ENCODE peak calls at places on chromosome 2, in eight cellular contexts. One of them, this sample, is unnamed.

GRCh38 chr2:84885111-84885510 is 4.2 kb upstream of the TRABD2A start:
- DNase-seq in esophagus muscularis mucosa: no peak
- DNase-seq in transverse colon: no peak
- DNase-seq in breast epithelium: no peak
- DNase-seq in GM23338: no peak
- DNase-seq in HCT116: no peak
- DNase-seq in stomach: no peak
- DNase-seq in SK-N-MC: no peak
- DNase-seq in this sample: no peak

GRCh38 chr2:51013060-51013746 is 18.7 kb downstream of the NRXN1 start:
- DNase-seq in stomach: peak; percentile 26
- DNase-seq in HCT116: peak; percentile 10
- DNase-seq in esophagus muscularis mucosa: no peak
- DNase-seq in transverse colon: peak; percentile 26
- DNase-seq in GM23338: peak; percentile 81
- DNase-seq in breast epithelium: peak; percentile 59
- DNase-seq in SK-N-MC: no peak
- DNase-seq in this sample: no peak

GRCh38 chr2:160076239-160076638 is 13.8 kb upstream of the PLA2R1 start:
- DNase-seq in breast epithelium: no peak
- DNase-seq in GM23338: no peak
- DNase-seq in esophagus muscularis mucosa: no peak
- DNase-seq in transverse colon: no peak
- DNase-seq in SK-N-MC: no peak
- DNase-seq in stomach: no peak
- DNase-seq in HCT116: no peak
- DNase-seq in this sample: no peak

GRCh38 chr2:64298161-64298560 is 153.9 kb upstream of the PELI1 start:
- DNase-seq in transverse colon: no peak
- DNase-seq in SK-N-MC: no peak
- DNase-seq in breast epithelium: no peak
- DNase-seq in stomach: no peak
- DNase-seq in HCT116: no peak
- DNase-seq in esophagus muscularis mucosa: peak; percentile 24
- DNase-seq in GM23338: no peak
- DNase-seq in this sample: no peak

GRCh38 chr2:150681120-150681796 is 193.8 kb upstream of the RND3 start:
- DNase-seq in stomach: no peak
- DNase-seq in SK-N-MC: no peak
- DNase-seq in HCT116: no peak
- DNase-seq in GM23338: no peak
- DNase-seq in breast epithelium: no peak
- DNase-seq in esophagus muscularis mucosa: no peak
- DNase-seq in transverse colon: no peak
- DNase-seq in this sample: no peak

GRCh38 chr2:237540823-237541222 is 25.6 kb upstream of the PRLH start:
- DNase-seq in transverse colon: peak; percentile 74
- DNase-seq in HCT116: no peak
- DNase-seq in esophagus muscularis mucosa: no peak
- DNase-seq in breast epithelium: no peak
- DNase-seq in GM23338: no peak
- DNase-seq in stomach: peak; percentile 82
- DNase-seq in SK-N-MC: no peak
- DNase-seq in this sample: no peak

GRCh38 chr2:108806362-108806761 is 19.8 kb downstream of the CCDC138 start:
- DNase-seq in GM23338: no peak
- DNase-seq in esophagus muscularis mucosa: no peak
- DNase-seq in transverse colon: no peak
- DNase-seq in HCT116: no peak
- DNase-seq in breast epithelium: no peak
- DNase-seq in stomach: no peak
- DNase-seq in SK-N-MC: no peak
- DNase-seq in this sample: no peak

GRCh38 chr2:174776223-174776622 is 12.0 kb upstream of the CHRNA1 start:
- DNase-seq in esophagus muscularis mucosa: no peak
- DNase-seq in SK-N-MC: no peak
- DNase-seq in breast epithelium: no peak
- DNase-seq in transverse colon: no peak
- DNase-seq in HCT116: no peak
- DNase-seq in GM23338: peak; percentile 77
- DNase-seq in stomach: no peak
- DNase-seq in this sample: no peak

GRCh38 chr2:111954602-111955332 is 56.4 kb downstream of the MERTK start:
- DNase-seq in esophagus muscularis mucosa: no peak
- DNase-seq in transverse colon: no peak
- DNase-seq in breast epithelium: no peak
- DNase-seq in SK-N-MC: no peak
- DNase-seq in stomach: no peak
- DNase-seq in GM23338: no peak
- DNase-seq in HCT116: no peak
- DNase-seq in this sample: no peak

GRCh38 chr2:105752691-105753090 is 8.0 kb downstream of the NCK2 start:
- DNase-seq in esophagus muscularis mucosa: no peak
- DNase-seq in HCT116: no peak
- DNase-seq in GM23338: no peak
- DNase-seq in SK-N-MC: no peak
- DNase-seq in breast epithelium: no peak
- DNase-seq in transverse colon: no peak
- DNase-seq in stomach: no peak
- DNase-seq in this sample: no peak

GRCh38 chr2:74347747-74348146 is 4.5 kb upstream of the SLC4A5 start:
- DNase-seq in GM23338: no peak
- DNase-seq in breast epithelium: no peak
- DNase-seq in SK-N-MC: no peak
- DNase-seq in stomach: no peak
- DNase-seq in transverse colon: no peak
- DNase-seq in esophagus muscularis mucosa: no peak
- DNase-seq in HCT116: no peak
- DNase-seq in this sample: no peak
- H3K4me3 ChIP-seq in GM23338: no peak overlapping the region
- H3K4me3 ChIP-seq in breast epithelium: no peak overlapping the region
- H3K4me3 ChIP-seq in SK-N-MC: no peak overlapping the region
- H3K4me3 ChIP-seq in stomach: no peak overlapping the region
- H3K4me3 ChIP-seq in transverse colon: no peak overlapping the region
- H3K4me3 ChIP-seq in esophagus muscularis mucosa: no peak overlapping the region
- H3K4me3 ChIP-seq in HCT116: no peak overlapping the region
- H3K4me3 ChIP-seq in this sample: no peak overlapping the region

GRCh38 chr2:37854676-37855282 is 70.3 kb upstream of the RMDN2 start:
- DNase-seq in transverse colon: no peak
- DNase-seq in GM23338: no peak
- DNase-seq in HCT116: no peak
- DNase-seq in esophagus muscularis mucosa: no peak
- DNase-seq in breast epithelium: no peak
- DNase-seq in stomach: no peak
- DNase-seq in SK-N-MC: no peak
- DNase-seq in this sample: no peak

GRCh38 chr2:37858197-37858711 is 66.8 kb upstream of the RMDN2 start:
- DNase-seq in GM23338: no peak
- DNase-seq in breast epithelium: no peak
- DNase-seq in SK-N-MC: no peak
- DNase-seq in transverse colon: peak; percentile 15
- DNase-seq in esophagus muscularis mucosa: no peak
- DNase-seq in HCT116: no peak
- DNase-seq in stomach: no peak
- DNase-seq in this sample: no peak

GRCh38 chr2:37857485-37858196 is 67.4 kb upstream of the RMDN2 start:
- DNase-seq in breast epithelium: no peak
- DNase-seq in GM23338: peak; percentile 10
- DNase-seq in transverse colon: no peak
- DNase-seq in SK-N-MC: no peak
- DNase-seq in stomach: no peak
- DNase-seq in esophagus muscularis mucosa: no peak
- DNase-seq in HCT116: no peak
- DNase-seq in this sample: peak; percentile 77

GRCh38 chr2:37855283-37856041 is 69.6 kb upstream of the RMDN2 start:
- DNase-seq in stomach: peak; percentile 56
- DNase-seq in breast epithelium: no peak
- DNase-seq in SK-N-MC: no peak
- DNase-seq in esophagus muscularis mucosa: no peak
- DNase-seq in transverse colon: no peak
- DNase-seq in GM23338: no peak
- DNase-seq in HCT116: no peak
- DNase-seq in this sample: peak; percentile 84

GRCh38 chr2:37856101-37856751 is 68.9 kb upstream of the RMDN2 start:
- DNase-seq in SK-N-MC: no peak
- DNase-seq in breast epithelium: no peak
- DNase-seq in esophagus muscularis mucosa: no peak
- DNase-seq in GM23338: no peak
- DNase-seq in stomach: no peak
- DNase-seq in transverse colon: no peak
- DNase-seq in HCT116: no peak
- DNase-seq in this sample: no peak
- TF ChIP-seq POLR2AphosphoS5 in SK-N-MC: no peak
- TF ChIP-seq POLR2AphosphoS5 in breast epithelium: no peak
- TF ChIP-seq POLR2AphosphoS5 in esophagus muscularis mucosa: no peak
- TF ChIP-seq POLR2AphosphoS5 in GM23338: no peak
- TF ChIP-seq POLR2AphosphoS5 in stomach: no peak
- TF ChIP-seq POLR2AphosphoS5 in transverse colon: no peak
- TF ChIP-seq POLR2AphosphoS5 in HCT116: no peak
- TF ChIP-seq POLR2AphosphoS5 in this sample: no peak

GRCh38 chr2:114139542-114139941 is 249.7 kb downstream of the ACTR3 start:
- DNase-seq in esophagus muscularis mucosa: peak; percentile 47
- DNase-seq in stomach: no peak
- DNase-seq in breast epithelium: no peak
- DNase-seq in GM23338: no peak
- DNase-seq in transverse colon: no peak
- DNase-seq in SK-N-MC: no peak
- DNase-seq in HCT116: no peak
- DNase-seq in this sample: no peak
- H3K4me3 ChIP-seq in esophagus muscularis mucosa: no peak overlapping the region
- H3K4me3 ChIP-seq in stomach: no peak overlapping the region
- H3K4me3 ChIP-seq in breast epithelium: no peak overlapping the region
- H3K4me3 ChIP-seq in GM23338: no peak overlapping the region
- H3K4me3 ChIP-seq in transverse colon: no peak overlapping the region
- H3K4me3 ChIP-seq in SK-N-MC: no peak overlapping the region
- H3K4me3 ChIP-seq in HCT116: no peak overlapping the region
- H3K4me3 ChIP-seq in this sample: no peak overlapping the region

GRCh38 chr2:144596074-144596871 is 76.4 kb upstream of the ZEB2 start:
- DNase-seq in HCT116: no peak
- DNase-seq in GM23338: peak; percentile 17
- DNase-seq in stomach: no peak
- DNase-seq in breast epithelium: no peak
- DNase-seq in transverse colon: no peak
- DNase-seq in SK-N-MC: no peak
- DNase-seq in esophagus muscularis mucosa: no peak
- DNase-seq in this sample: no peak
- TF ChIP-seq POLR2AphosphoS5 in HCT116: no peak
- TF ChIP-seq POLR2AphosphoS5 in GM23338: no peak
- TF ChIP-seq POLR2AphosphoS5 in stomach: no peak
- TF ChIP-seq POLR2AphosphoS5 in breast epithelium: no peak
- TF ChIP-seq POLR2AphosphoS5 in transverse colon: no peak
- TF ChIP-seq POLR2AphosphoS5 in SK-N-MC: no peak
- TF ChIP-seq POLR2AphosphoS5 in esophagus muscularis mucosa: no peak
- TF ChIP-seq POLR2AphosphoS5 in this sample: no peak

GRCh38 chr2:224412064-224412921 is 10.4 kb upstream of the FAM124B start:
- DNase-seq in GM23338: no peak
- DNase-seq in HCT116: no peak
- DNase-seq in SK-N-MC: no peak
- DNase-seq in transverse colon: no peak
- DNase-seq in breast epithelium: no peak
- DNase-seq in stomach: no peak
- DNase-seq in esophagus muscularis mucosa: no peak
- DNase-seq in this sample: no peak
- H3K4me3 ChIP-seq in GM23338: no peak overlapping the region
- H3K4me3 ChIP-seq in HCT116: no peak overlapping the region
- H3K4me3 ChIP-seq in SK-N-MC: no peak overlapping the region
- H3K4me3 ChIP-seq in transverse colon: no peak overlapping the region
- H3K4me3 ChIP-seq in breast epithelium: peak overlapping the region; percentile 18
- H3K4me3 ChIP-seq in stomach: no peak overlapping the region
- H3K4me3 ChIP-seq in esophagus muscularis mucosa: no peak overlapping the region
- H3K4me3 ChIP-seq in this sample: no peak overlapping the region

GRCh38 chr2:26179446-26179907 is 6.6 kb downstream of the GAREM2 start:
- DNase-seq in SK-N-MC: no peak
- DNase-seq in breast epithelium: no peak
- DNase-seq in esophagus muscularis mucosa: no peak
- DNase-seq in HCT116: no peak
- DNase-seq in stomach: no peak
- DNase-seq in GM23338: peak; percentile 83
- DNase-seq in transverse colon: no peak
- DNase-seq in this sample: no peak
- TF ChIP-seq POLR2AphosphoS5 in SK-N-MC: no peak
- TF ChIP-seq POLR2AphosphoS5 in breast epithelium: no peak
- TF ChIP-seq POLR2AphosphoS5 in esophagus muscularis mucosa: no peak
- TF ChIP-seq POLR2AphosphoS5 in HCT116: no peak
- TF ChIP-seq POLR2AphosphoS5 in stomach: no peak
- TF ChIP-seq POLR2AphosphoS5 in GM23338: no peak
- TF ChIP-seq POLR2AphosphoS5 in transverse colon: no peak
- TF ChIP-seq POLR2AphosphoS5 in this sample: no peak

GRCh38 chr2:193843675-193844074 is 1648.9 kb upstream of the TMEFF2 start:
- DNase-seq in SK-N-MC: no peak
- DNase-seq in HCT116: no peak
- DNase-seq in breast epithelium: no peak
- DNase-seq in GM23338: no peak
- DNase-seq in stomach: no peak
- DNase-seq in esophagus muscularis mucosa: no peak
- DNase-seq in transverse colon: no peak
- DNase-seq in this sample: no peak
- H3K4me3 ChIP-seq in SK-N-MC: no peak overlapping the region
- H3K4me3 ChIP-seq in HCT116: no peak overlapping the region
- H3K4me3 ChIP-seq in breast epithelium: no peak overlapping the region
- H3K4me3 ChIP-seq in GM23338: no peak overlapping the region
- H3K4me3 ChIP-seq in stomach: no peak overlapping the region
- H3K4me3 ChIP-seq in esophagus muscularis mucosa: no peak overlapping the region
- H3K4me3 ChIP-seq in transverse colon: no peak overlapping the region
- H3K4me3 ChIP-seq in this sample: no peak overlapping the region

This sample was measured in vagina.